ENCODE peak calls at places on chromosomes 1 and 21, in nine cellular contexts. P is kidney, F is heart left ventricle, X is cardiac fibroblast, B is left ventricle myocardium inferior, V is dorsolateral prefrontal cortex, I is HFFc6, A is lower lobe of right lung, O is astrocyte of the spinal cord. G is an unnamed sample.

GRCh38 chr1:93829061-93829460 is 49.9 kb downstream of the DNTTIP2 start:
- DNase-seq in A (no peak), P (no peak), V (no peak), X (no peak), I (no peak), B (no peak), O (no peak), F (no peak), G (no peak)

GRCh38 chr1:248812736-248813425 is 12.8 kb downstream of the SH3BP5L start:
- DNase-seq in I (no peak), F (no peak), P (no peak), V (no peak), A (no peak), O (no peak), B (no peak), X (no peak), G (no peak)

GRCh38 chr1:236455242-236455641 is 61.2 kb downstream of the EDARADD start:
- DNase-seq in O (no peak), X (no peak), I (no peak), V (no peak), P (no peak), F (no peak), A (no peak), B (no peak), G (no peak)

GRCh38 chr1:18413906-18414305 is 66.8 kb upstream of the KLHDC7A start:
- DNase-seq in O (no peak), P (no peak), X (no peak), B (no peak), F (no peak), I (no peak), A (no peak), V (no peak), G (no peak)

GRCh38 chr1:91730781-91731732 is 154.9 kb downstream of the TGFBR3 start:
- DNase-seq in P (peak), X (peak), F (peak), B (peak), I (no peak), O (peak), V (no peak), A (peak), G (no peak)

GRCh38 chr1:217620814-217621213 is 10.1 kb downstream of the GPATCH2 start:
- DNase-seq in B (no peak), V (no peak), I (no peak), F (no peak), O (no peak), X (no peak), P (no peak), A (no peak), G (no peak)

GRCh38 chr1:80441664-80442063 is 1359.1 kb upstream of the ADGRL2 start:
- DNase-seq in B (no peak), O (no peak), X (no peak), F (no peak), P (no peak), V (no peak), I (no peak), A (no peak), G (no peak)

GRCh38 chr1:116667577-116668105 is at the start of gene IGSF3:
- DNase-seq in X (peak), O (peak), V (peak), I (no peak), P (peak), A (peak), F (peak), B (peak), G (no peak)

GRCh38 chr1:34670982-34671381 is 83.9 kb upstream of the GJB5 start:
- DNase-seq in V (no peak), X (no peak), B (no peak), F (no peak), O (no peak), P (no peak), I (no peak), A (no peak), G (no peak)

GRCh38 chr1:57331620-57332019 is 92.2 kb downstream of the DAB1 start:
- DNase-seq in I (no peak), P (no peak), B (no peak), A (no peak), X (no peak), O (no peak), F (no peak), V (no peak), G (no peak)

GRCh38 chr1:53526451-53527101 is 67.4 kb downstream of the DMRTB1 start:
- DNase-seq in A (peak), F (peak), P (peak), V (no peak), I (peak), B (peak), X (peak), O (peak), G (peak)

GRCh38 chr1:65958561-65959350 is 166.1 kb downstream of the PDE4B start:
- DNase-seq in B (no peak), I (peak), P (no peak), F (no peak), V (no peak), X (peak), O (peak), A (peak), G (no peak)

GRCh38 chr1:47936916-47937551 is 60.2 kb downstream of the TRABD2B start:
- DNase-seq in I (no peak), F (no peak), P (no peak), B (no peak), X (no peak), V (no peak), O (no peak), A (no peak), G (no peak)

GRCh38 chr1:44720281-44720680 is 10.7 kb downstream of the RNU5D-1 start:
- DNase-seq in A (no peak), I (no peak), X (no peak), P (no peak), B (no peak), O (no peak), V (no peak), F (no peak), G (no peak)

GRCh38 chr1:16392740-16393139 is 25.7 kb downstream of the SZRD1 start:
- DNase-seq in B (no peak), P (no peak), I (no peak), A (no peak), X (no peak), F (no peak), V (no peak), O (no peak), G (no peak)

GRCh38 chr21:15894596-15894995 is 164.8 kb downstream of the USP25 start:
- DNase-seq in A (no peak), V (no peak), I (no peak), F (no peak), P (no peak), B (no peak), O (peak), X (peak), G (no peak)

GRCh38 chr1:61873581-61873980 is 131.3 kb downstream of the PATJ start:
- DNase-seq in F (no peak), O (no peak), V (no peak), I (no peak), X (no peak), A (no peak), B (no peak), P (no peak), G (no peak)

GRCh38 chr1:161073474-161074121 is 3.9 kb upstream of the ARHGAP30 start:
- DNase-seq in A (no peak), B (no peak), P (no peak), F (no peak), O (no peak), I (no peak), X (no peak), V (no peak), G (no peak)

GRCh38 chr21:39451332-39452206 is at the start of gene SH3BGR:
- DNase-seq in V (peak), P (no peak), B (peak), I (no peak), X (peak), O (no peak), A (peak), F (peak), G (no peak)

GRCh38 chr21:32710069-32710784 is 17.6 kb downstream of the SYNJ1 start:
- DNase-seq in A (no peak), B (no peak), O (no peak), V (no peak), P (no peak), F (no peak), I (no peak), X (no peak), G (no peak)

GRCh38 chr1:53254011-53254640 is 15.8 kb upstream of the MAGOH start:
- DNase-seq in I (peak), V (no peak), P (no peak), X (peak), F (no peak), A (no peak), B (no peak), O (no peak), G (no peak)

GRCh38 chr1:3429766-3430165 is 24.7 kb upstream of the ARHGEF16 start:
- DNase-seq in A (no peak), X (no peak), I (no peak), B (no peak), F (no peak), P (peak), O (no peak), V (no peak), G (peak)

GRCh38 chr1:98327151-98327918 is 334.2 kb upstream of the SNX7 start:
- DNase-seq in A (no peak), P (no peak), I (peak), V (no peak), O (peak), F (no peak), B (no peak), X (peak), G (no peak)

GRCh38 chr1:53373246-53373645 is 45.4 kb upstream of the LRP8 start:
- DNase-seq in P (peak), O (no peak), F (no peak), I (no peak), A (no peak), B (no peak), X (no peak), V (no peak), G (peak)

GRCh38 chr1:186494832-186495271 is 33.9 kb upstream of the PDC start:
- DNase-seq in P (no peak), B (no peak), O (no peak), V (no peak), I (no peak), X (peak), F (no peak), A (no peak), G (no peak)

GRCh38 chr1:207801819-207802218 is 50.0 kb downstream of the CD46 start:
- DNase-seq in F (no peak), A (no peak), V (no peak), B (no peak), P (peak), O (no peak), I (no peak), X (no peak), G (no peak)

GRCh38 chr1:172499636-172500141 is 33.3 kb upstream of the SUCO start:
- DNase-seq in A (peak), O (no peak), B (no peak), P (no peak), I (peak), V (no peak), F (no peak), X (peak), G (no peak)

GRCh38 chr1:206717237-206717989 is 32.7 kb downstream of the MAPKAPK2 start:
- DNase-seq in A (no peak), O (no peak), F (no peak), X (peak), V (no peak), B (no peak), P (no peak), I (no peak), G (no peak)

DNA sequence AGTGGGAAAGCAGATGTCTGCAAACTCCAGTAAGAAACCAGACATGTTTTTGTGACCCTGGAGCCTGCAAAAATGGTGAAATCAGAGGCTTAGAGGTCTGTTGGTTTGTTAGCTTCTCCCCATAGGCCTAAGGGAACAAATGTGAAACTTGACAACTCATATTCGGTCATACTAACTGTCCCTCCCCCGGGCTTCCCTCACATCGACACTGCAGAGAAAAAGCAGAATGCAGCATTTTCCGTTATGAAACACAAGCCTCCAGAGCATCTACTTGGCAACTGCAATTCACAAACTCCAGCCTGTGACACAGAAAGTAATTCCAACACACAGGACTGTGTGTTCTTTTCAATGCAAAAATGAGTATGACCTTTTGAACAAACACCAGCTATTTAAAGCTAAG is 3.7 kb downstream of the KCNA2 start:
- DNase-seq in O (no peak), V (no peak), I (no peak), B (no peak), F (no peak), X (no peak), A (no peak), P (no peak), G (no peak)
- TF ChIP-seq CTCF in O (no peak), V (no peak), I (no peak), B (no peak), F (no peak), X (no peak), A (no peak), P (no peak), G (no peak)

DNA sequence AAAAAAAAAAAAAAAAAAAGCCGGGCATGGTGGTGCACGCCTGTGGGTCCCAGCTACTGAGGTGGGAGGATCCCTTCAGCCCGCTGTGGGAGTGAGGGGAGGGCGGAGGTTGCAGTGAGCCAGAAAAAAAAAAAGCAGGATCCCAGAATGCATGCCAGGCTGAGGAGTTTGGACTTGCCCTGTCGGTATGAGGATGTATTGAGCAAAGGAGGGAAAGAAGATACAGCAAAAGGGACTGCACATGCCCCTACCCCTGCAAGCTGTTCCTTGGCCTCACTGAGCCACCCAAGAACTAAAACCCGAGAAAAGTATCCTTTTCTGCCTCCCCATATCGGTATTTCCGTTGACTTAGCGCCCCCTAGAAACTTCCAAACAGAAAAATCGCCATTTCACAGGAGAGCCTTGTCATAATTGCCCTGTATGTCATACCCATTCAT is 1.3 kb upstream of the GPATCH4 start:
- DNase-seq in P (no peak), A (no peak), F (no peak), O (no peak), I (no peak), B (no peak), V (no peak), X (peak), G (no peak)
- TF ChIP-seq CTCF in P (peak), A (peak), F (no peak), O (peak), I (peak), B (peak), V (peak), X (peak), G (peak)

GRCh38 chr1:168243636-168244212 is 17.9 kb downstream of the SFT2D2 start:
- DNase-seq in B (no peak), O (peak), F (peak), A (no peak), V (no peak), I (no peak), P (no peak), X (no peak), G (no peak)
- TF ChIP-seq CTCF in B (no peak), O (no peak), F (no peak), A (no peak), V (no peak), I (no peak), P (no peak), X (no peak), G (no peak)

DNA sequence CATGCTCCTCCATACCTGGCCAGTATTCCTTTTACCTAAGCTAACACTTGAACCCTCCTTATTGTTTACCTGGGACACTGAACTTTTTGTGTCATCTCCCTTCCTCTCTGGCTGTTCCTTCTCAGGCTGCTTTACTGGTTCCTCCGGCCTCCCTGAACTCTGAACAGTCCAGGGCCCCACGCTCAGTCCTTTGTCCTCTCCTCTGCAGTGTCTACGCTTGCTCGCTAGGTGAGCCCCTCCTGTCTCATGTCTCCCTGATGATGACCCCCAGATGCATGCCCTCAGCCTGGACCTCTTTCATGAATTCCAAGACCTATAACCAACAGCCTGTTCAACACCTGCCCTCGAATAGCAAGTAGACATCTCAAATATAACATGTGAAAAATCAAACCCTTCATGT is 108.4 kb upstream of the COA6 start:
- DNase-seq in O (no peak), F (no peak), V (no peak), X (no peak), B (no peak), P (no peak), I (no peak), A (no peak), G (no peak)
- TF ChIP-seq CTCF in O (no peak), F (no peak), V (no peak), X (no peak), B (no peak), P (no peak), I (no peak), A (no peak), G (no peak)

GRCh38 chr1:24952413-24952841 is 22.4 kb upstream of the RUNX3 start:
- DNase-seq in A (no peak), P (peak), V (no peak), O (no peak), I (peak), B (no peak), X (no peak), F (no peak), G (no peak)
- TF ChIP-seq CTCF in A (no peak), P (no peak), V (no peak), O (no peak), I (no peak), B (no peak), X (no peak), F (no peak), G (no peak)

DNA sequence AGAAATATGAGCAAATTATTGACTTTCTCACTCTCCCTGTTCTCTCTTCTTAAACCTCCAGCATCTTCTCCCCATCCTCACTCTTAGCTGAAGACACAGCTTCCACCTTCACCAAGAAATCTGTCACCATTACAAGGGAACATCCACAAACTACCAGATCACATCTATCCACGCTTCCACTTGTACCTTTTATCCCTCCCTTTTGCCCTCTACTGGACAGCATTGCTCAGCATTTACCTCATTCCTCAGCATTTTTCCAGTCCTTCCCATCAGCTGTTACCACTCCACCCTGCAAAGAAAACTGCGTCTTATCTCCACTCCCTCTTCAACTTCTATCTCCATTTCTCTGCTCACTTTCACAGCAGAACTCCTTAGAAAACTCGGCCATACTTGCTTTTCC is 42.6 kb downstream of the KCNJ6 start:
- DNase-seq in P (no peak), O (no peak), F (no peak), V (no peak), B (no peak), X (peak), I (peak), A (no peak), G (no peak)
- TF ChIP-seq CTCF in P (no peak), O (peak), F (no peak), V (no peak), B (no peak), X (peak), I (peak), A (no peak), G (peak)

GRCh38 chr1:70143052-70143659 is 62.2 kb downstream of the LRRC40 start:
- DNase-seq in F (no peak), A (no peak), X (peak), V (no peak), O (peak), P (no peak), B (no peak), I (peak), G (no peak)
- TF ChIP-seq CTCF in F (no peak), A (no peak), X (peak), V (no peak), O (peak), P (no peak), B (peak), I (peak), G (peak)

GRCh38 chr1:235367000-235367908 is at the start of gene TBCE:
- DNase-seq in P (peak), A (peak), V (peak), F (peak), X (peak), B (peak), O (peak), I (peak), G (peak)
- TF ChIP-seq CTCF in P (no peak), A (peak), V (peak), F (no peak), X (peak), B (peak), O (peak), I (peak), G (peak)

GRCh38 chr1:119549719-119550141 is 42.7 kb downstream of the HSD3B1 start:
- DNase-seq in A (peak), B (no peak), I (peak), V (peak), O (peak), F (peak), X (peak), P (no peak), G (no peak)
- TF ChIP-seq CTCF in A (peak), B (peak), I (peak), V (peak), O (peak), F (no peak), X (peak), P (peak), G (peak)

DNA sequence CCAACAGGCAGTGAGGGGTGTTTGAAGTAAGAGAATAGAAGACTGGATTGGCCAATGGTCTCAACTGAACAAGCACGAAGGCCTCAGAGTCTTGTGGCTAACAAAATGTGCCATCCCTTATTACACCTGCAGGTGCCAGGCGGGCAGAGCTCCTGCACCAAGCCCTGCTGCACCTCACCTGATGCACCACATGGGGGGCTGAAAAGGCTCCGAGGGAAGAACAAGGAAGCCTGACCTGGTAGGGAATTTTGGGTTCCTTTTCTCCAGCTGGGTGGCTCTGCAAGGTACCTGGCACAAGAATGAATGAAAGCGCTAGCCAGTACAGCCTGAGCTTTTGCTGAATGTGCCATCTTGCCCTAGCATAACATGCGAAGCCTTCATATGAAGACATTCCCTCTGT is 9.7 kb downstream of the HSD3B1 start:
- DNase-seq in F (no peak), O (no peak), P (no peak), V (no peak), I (no peak), X (no peak), A (no peak), B (no peak), G (no peak)
- TF ChIP-seq CTCF in F (no peak), O (no peak), P (no peak), V (no peak), I (no peak), X (no peak), A (no peak), B (no peak), G (no peak)